ENCODE peak calls at places on chromosomes 11 and 22, in ten cellular contexts. One of them, this sample, is unnamed.

GRCh38 chr22:17205432-17205831 is 13.8 kb downstream of the ADA2 start:
- DNase-seq in naive thymus-derived CD8-positive, alpha-beta T cell: no peak
- DNase-seq in M059J: no peak
- DNase-seq in LoVo: no peak
- DNase-seq in NCI-H69: peak
- DNase-seq in NCI-H2081 treated with DMSO at 0.1 percent for 48 hours: no peak
- DNase-seq in germinal center: no peak
- DNase-seq in stimulated activated CD8-positive, alpha-beta memory T cell treated with anti-CD3 and anti-CD28 coated beads, Interleukin-12 subunit alpha, Interleukin-12 subunit beta, amount 100 ng/mL, for 4 hours: no peak
- DNase-seq in T-helper 2 cell: no peak
- DNase-seq in dorsolateral prefrontal cortex: no peak
- DNase-seq in this sample: no peak

GRCh38 chr22:19554834-19555404 is 30.7 kb upstream of the CLDN5 start:
- DNase-seq in NCI-H2081 treated with DMSO at 0.1 percent for 48 hours: no peak
- DNase-seq in germinal center: no peak
- DNase-seq in T-helper 2 cell: no peak
- DNase-seq in M059J: peak
- DNase-seq in dorsolateral prefrontal cortex: no peak
- DNase-seq in LoVo: peak
- DNase-seq in stimulated activated CD8-positive, alpha-beta memory T cell treated with anti-CD3 and anti-CD28 coated beads, Interleukin-12 subunit alpha, Interleukin-12 subunit beta, amount 100 ng/mL, for 4 hours: no peak
- DNase-seq in NCI-H69: peak
- DNase-seq in naive thymus-derived CD8-positive, alpha-beta T cell: no peak
- DNase-seq in this sample: no peak

GRCh38 chr22:28051787-28052356 is 132.8 kb upstream of the PITPNB start:
- DNase-seq in NCI-H2081 treated with DMSO at 0.1 percent for 48 hours: peak
- DNase-seq in naive thymus-derived CD8-positive, alpha-beta T cell: no peak
- DNase-seq in stimulated activated CD8-positive, alpha-beta memory T cell treated with anti-CD3 and anti-CD28 coated beads, Interleukin-12 subunit alpha, Interleukin-12 subunit beta, amount 100 ng/mL, for 4 hours: no peak
- DNase-seq in T-helper 2 cell: no peak
- DNase-seq in LoVo: peak
- DNase-seq in M059J: peak
- DNase-seq in dorsolateral prefrontal cortex: peak
- DNase-seq in germinal center: peak
- DNase-seq in NCI-H69: peak
- DNase-seq in this sample: peak

GRCh38 chr22:48663297-48663696 is 1164.4 kb downstream of the BRD1 start:
- DNase-seq in germinal center: no peak
- DNase-seq in LoVo: no peak
- DNase-seq in naive thymus-derived CD8-positive, alpha-beta T cell: no peak
- DNase-seq in NCI-H69: peak
- DNase-seq in stimulated activated CD8-positive, alpha-beta memory T cell treated with anti-CD3 and anti-CD28 coated beads, Interleukin-12 subunit alpha, Interleukin-12 subunit beta, amount 100 ng/mL, for 4 hours: no peak
- DNase-seq in T-helper 2 cell: no peak
- DNase-seq in NCI-H2081 treated with DMSO at 0.1 percent for 48 hours: no peak
- DNase-seq in M059J: no peak
- DNase-seq in dorsolateral prefrontal cortex: no peak
- DNase-seq in this sample: no peak

GRCh38 chr11:16924826-16925494 is 89.3 kb downstream of the PLEKHA7 start:
- DNase-seq in T-helper 2 cell: no peak
- DNase-seq in naive thymus-derived CD8-positive, alpha-beta T cell: no peak
- DNase-seq in stimulated activated CD8-positive, alpha-beta memory T cell treated with anti-CD3 and anti-CD28 coated beads, Interleukin-12 subunit alpha, Interleukin-12 subunit beta, amount 100 ng/mL, for 4 hours: no peak
- DNase-seq in germinal center: no peak
- DNase-seq in NCI-H69: peak
- DNase-seq in LoVo: peak
- DNase-seq in M059J: peak
- DNase-seq in NCI-H2081 treated with DMSO at 0.1 percent for 48 hours: no peak
- DNase-seq in dorsolateral prefrontal cortex: peak
- DNase-seq in this sample: peak

GRCh38 chr22:28819253-28820096 is 19.1 kb upstream of the XBP1 start:
- DNase-seq in NCI-H69: peak
- DNase-seq in naive thymus-derived CD8-positive, alpha-beta T cell: no peak
- DNase-seq in stimulated activated CD8-positive, alpha-beta memory T cell treated with anti-CD3 and anti-CD28 coated beads, Interleukin-12 subunit alpha, Interleukin-12 subunit beta, amount 100 ng/mL, for 4 hours: no peak
- DNase-seq in NCI-H2081 treated with DMSO at 0.1 percent for 48 hours: no peak
- DNase-seq in dorsolateral prefrontal cortex: no peak
- DNase-seq in germinal center: peak
- DNase-seq in M059J: no peak
- DNase-seq in T-helper 2 cell: no peak
- DNase-seq in LoVo: peak
- DNase-seq in this sample: peak

GRCh38 chr22:47624277-47625012 is 862.0 kb downstream of the TBC1D22A start:
- DNase-seq in LoVo: no peak
- DNase-seq in dorsolateral prefrontal cortex: peak
- DNase-seq in NCI-H69: no peak
- DNase-seq in T-helper 2 cell: no peak
- DNase-seq in M059J: no peak
- DNase-seq in NCI-H2081 treated with DMSO at 0.1 percent for 48 hours: no peak
- DNase-seq in naive thymus-derived CD8-positive, alpha-beta T cell: no peak
- DNase-seq in germinal center: no peak
- DNase-seq in stimulated activated CD8-positive, alpha-beta memory T cell treated with anti-CD3 and anti-CD28 coated beads, Interleukin-12 subunit alpha, Interleukin-12 subunit beta, amount 100 ng/mL, for 4 hours: no peak
- DNase-seq in this sample: no peak

GRCh38 chr11:128343870-128344269 is 243.5 kb downstream of the ETS1 start:
- DNase-seq in naive thymus-derived CD8-positive, alpha-beta T cell: no peak
- DNase-seq in stimulated activated CD8-positive, alpha-beta memory T cell treated with anti-CD3 and anti-CD28 coated beads, Interleukin-12 subunit alpha, Interleukin-12 subunit beta, amount 100 ng/mL, for 4 hours: no peak
- DNase-seq in dorsolateral prefrontal cortex: no peak
- DNase-seq in NCI-H2081 treated with DMSO at 0.1 percent for 48 hours: no peak
- DNase-seq in germinal center: no peak
- DNase-seq in M059J: no peak
- DNase-seq in T-helper 2 cell: no peak
- DNase-seq in LoVo: no peak
- DNase-seq in NCI-H69: no peak
- DNase-seq in this sample: no peak

GRCh38 chr11:12802418-12803085 is 128.3 kb downstream of the TEAD1 start:
- DNase-seq in LoVo: peak
- DNase-seq in NCI-H2081 treated with DMSO at 0.1 percent for 48 hours: peak
- DNase-seq in T-helper 2 cell: no peak
- DNase-seq in dorsolateral prefrontal cortex: no peak
- DNase-seq in NCI-H69: peak
- DNase-seq in germinal center: no peak
- DNase-seq in M059J: peak
- DNase-seq in stimulated activated CD8-positive, alpha-beta memory T cell treated with anti-CD3 and anti-CD28 coated beads, Interleukin-12 subunit alpha, Interleukin-12 subunit beta, amount 100 ng/mL, for 4 hours: no peak
- DNase-seq in naive thymus-derived CD8-positive, alpha-beta T cell: no peak
- DNase-seq in this sample: no peak

GRCh38 chr11:72012091-72012630 is 13.5 kb downstream of the IL18BP start:
- DNase-seq in T-helper 2 cell: no peak
- DNase-seq in M059J: no peak
- DNase-seq in naive thymus-derived CD8-positive, alpha-beta T cell: no peak
- DNase-seq in LoVo: no peak
- DNase-seq in NCI-H69: no peak
- DNase-seq in dorsolateral prefrontal cortex: no peak
- DNase-seq in germinal center: no peak
- DNase-seq in NCI-H2081 treated with DMSO at 0.1 percent for 48 hours: no peak
- DNase-seq in stimulated activated CD8-positive, alpha-beta memory T cell treated with anti-CD3 and anti-CD28 coated beads, Interleukin-12 subunit alpha, Interleukin-12 subunit beta, amount 100 ng/mL, for 4 hours: no peak
- DNase-seq in this sample: no peak

GRCh38 chr11:72673943-72674828 is at the start of gene PDE2A:
- DNase-seq in M059J: no peak
- DNase-seq in T-helper 2 cell: no peak
- DNase-seq in dorsolateral prefrontal cortex: no peak
- DNase-seq in LoVo: no peak
- DNase-seq in stimulated activated CD8-positive, alpha-beta memory T cell treated with anti-CD3 and anti-CD28 coated beads, Interleukin-12 subunit alpha, Interleukin-12 subunit beta, amount 100 ng/mL, for 4 hours: no peak
- DNase-seq in NCI-H2081 treated with DMSO at 0.1 percent for 48 hours: no peak
- DNase-seq in NCI-H69: peak
- DNase-seq in germinal center: no peak
- DNase-seq in naive thymus-derived CD8-positive, alpha-beta T cell: no peak
- DNase-seq in this sample: no peak

GRCh38 chr11:107011977-107012376 is 6.3 kb downstream of the GUCY1A2 start:
- DNase-seq in dorsolateral prefrontal cortex: no peak
- DNase-seq in T-helper 2 cell: no peak
- DNase-seq in M059J: no peak
- DNase-seq in NCI-H69: peak
- DNase-seq in naive thymus-derived CD8-positive, alpha-beta T cell: no peak
- DNase-seq in LoVo: peak
- DNase-seq in stimulated activated CD8-positive, alpha-beta memory T cell treated with anti-CD3 and anti-CD28 coated beads, Interleukin-12 subunit alpha, Interleukin-12 subunit beta, amount 100 ng/mL, for 4 hours: no peak
- DNase-seq in NCI-H2081 treated with DMSO at 0.1 percent for 48 hours: no peak
- DNase-seq in germinal center: no peak
- DNase-seq in this sample: no peak

GRCh38 chr11:130388607-130389205 is 39.7 kb downstream of the ADAMTS8 start:
- DNase-seq in naive thymus-derived CD8-positive, alpha-beta T cell: peak
- DNase-seq in germinal center: no peak
- DNase-seq in stimulated activated CD8-positive, alpha-beta memory T cell treated with anti-CD3 and anti-CD28 coated beads, Interleukin-12 subunit alpha, Interleukin-12 subunit beta, amount 100 ng/mL, for 4 hours: peak
- DNase-seq in M059J: no peak
- DNase-seq in dorsolateral prefrontal cortex: no peak
- DNase-seq in T-helper 2 cell: no peak
- DNase-seq in LoVo: no peak
- DNase-seq in NCI-H2081 treated with DMSO at 0.1 percent for 48 hours: no peak
- DNase-seq in NCI-H69: no peak
- DNase-seq in this sample: no peak

This sample was measured in GM13976.